ENCODE peak calls at places on chromosomes 2 and 18, in nine cellular contexts. M is PC-3, Q is GM23338, L is OCI-LY7, U is GM23248, X is SK-N-SH, Z is hepatocyte, C is HCT116, T is MM.1S. Y is an unnamed sample. For H3K36me3, the result is how much of the 10 kb centered on the place peaks cover.

GRCh38 chr2:16656784-16657391 is 8.7 kb downstream of the CYRIA start:
- DNase-seq in C (no peak), X (no peak), L (peak), U (no peak), Z (no peak), T (no peak), Q (no peak), M (no peak), Y (no peak)

GRCh38 chr2:60819155-60819862 is 62.1 kb upstream of the REL start:
- DNase-seq in T (no peak), X (no peak), Z (no peak), Q (no peak), C (no peak), U (no peak), M (no peak), L (no peak), Y (no peak)

GRCh38 chr2:222854773-222855700 is 5.8 kb upstream of the ACSL3 start:
- DNase-seq in Q (no peak), Z (no peak), X (no peak), L (no peak), T (no peak), M (no peak), U (no peak), C (no peak), Y (no peak)

GRCh38 chr2:239285932-239286230 is 114.9 kb downstream of the HDAC4 start:
- DNase-seq in C (no peak), T (no peak), L (no peak), U (no peak), X (no peak), Q (no peak), M (no peak), Z (no peak), Y (no peak)

GRCh38 chr2:201411421-201411820 is 39.8 kb downstream of the TRAK2 start:
- DNase-seq in M (no peak), Q (no peak), C (no peak), Z (no peak), T (no peak), U (peak), L (no peak), X (no peak), Y (no peak)

GRCh38 chr2:27572439-27572838 is 10.4 kb upstream of the ZNF512 start:
- DNase-seq in L (no peak), T (no peak), Z (no peak), U (no peak), C (no peak), Q (no peak), X (no peak), M (no peak), Y (no peak)

GRCh38 chr18:58202406-58202730 is 158.3 kb downstream of the NEDD4L start:
- DNase-seq in Q (no peak), M (peak), Z (peak), U (peak), C (no peak), T (no peak), L (no peak), X (peak), Y (no peak)

GRCh38 chr18:62751341-62751821 is 36.0 kb downstream of the PHLPP1 start:
- DNase-seq in T (no peak), Z (no peak), L (no peak), M (no peak), X (no peak), U (peak), Q (peak), C (no peak), Y (peak)

GRCh38 chr2:223062304-223062845 is 10.4 kb downstream of the KCNE4 start:
- DNase-seq in Z (no peak), U (peak), L (no peak), M (peak), X (no peak), Q (no peak), C (no peak), T (no peak), Y (no peak)

GRCh38 chr2:6911721-6912120 is 5.5 kb upstream of the RNF144A start:
- DNase-seq in Q (no peak), Z (no peak), X (no peak), C (no peak), L (no peak), T (no peak), M (no peak), U (no peak), Y (no peak)

GRCh38 chr2:16454621-16455020 is 211.0 kb downstream of the CYRIA start:
- DNase-seq in M (no peak), U (no peak), X (no peak), C (no peak), Q (no peak), L (no peak), Z (no peak), T (no peak), Y (no peak)

GRCh38 chr2:191434072-191434471 is 188.9 kb downstream of the MYO1B start:
- DNase-seq in C (no peak), T (no peak), Z (no peak), U (no peak), M (no peak), X (no peak), Q (no peak), L (no peak), Y (no peak)

GRCh38 chr2:191432121-191432520 is 186.9 kb downstream of the MYO1B start:
- DNase-seq in Q (no peak), M (no peak), C (no peak), U (no peak), X (no peak), Z (no peak), T (no peak), L (no peak), Y (no peak)

GRCh38 chr2:191427031-191427430 is 181.8 kb downstream of the MYO1B start:
- DNase-seq in C (no peak), T (no peak), L (no peak), U (no peak), Z (no peak), M (no peak), Q (no peak), X (no peak), Y (no peak)

GRCh38 chr2:191428141-191428540 is 182.9 kb downstream of the MYO1B start:
- DNase-seq in M (no peak), C (no peak), Z (no peak), L (no peak), X (no peak), Q (no peak), T (no peak), U (no peak), Y (no peak)
- TF ChIP-seq EZH2phosphoT487 in M (no peak), C (no peak), Z (no peak), L (no peak), X (no peak), Q (no peak), T (no peak), U (no peak), Y (no peak)

GRCh38 chr2:99398303-99398702 is 61.1 kb downstream of the EIF5B start:
- DNase-seq in M (no peak), C (no peak), X (no peak), Z (no peak), Q (no peak), T (no peak), U (no peak), L (no peak), Y (no peak)
- H3K36me3 ChIP-seq in M (half or more), C (half or more), X (half or more), Z (under half), Q (half or more), T (under half), U (half or more), L (half or more), Y (under half)

DNA sequence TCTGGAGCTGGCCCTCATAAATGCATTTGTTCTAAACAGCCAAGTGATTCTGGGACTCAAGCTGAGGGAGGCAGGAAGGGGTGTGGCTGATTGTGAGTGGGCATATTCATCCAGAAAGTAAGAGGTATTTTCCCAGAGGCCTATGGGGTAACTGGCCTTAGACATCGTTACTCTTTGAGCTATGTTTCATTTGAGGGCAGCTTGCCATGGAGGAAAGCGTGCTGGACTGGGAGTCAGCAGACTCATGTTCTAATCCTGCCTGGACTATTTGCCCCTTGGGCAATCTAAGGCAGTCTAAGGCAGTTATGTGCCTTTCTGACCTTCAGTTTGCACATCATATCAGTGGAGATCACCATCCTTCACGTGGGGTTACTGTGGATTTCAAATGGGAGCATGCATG is 93.5 kb upstream of the SLC14A2 start:
- DNase-seq in Q (no peak), M (no peak), U (peak), Z (peak), T (no peak), X (no peak), L (no peak), C (no peak), Y (no peak)
- H2AFZ ChIP-seq in Q (no peak), M (no peak), U (no peak), Z (no peak), T (no peak), X (no peak), L (no peak), C (no peak), Y (no peak)

GRCh38 chr2:3778841-3779505 is 75.6 kb downstream of the DCDC2C start:
- DNase-seq in Z (no peak), M (no peak), L (no peak), C (no peak), T (no peak), Q (no peak), X (no peak), U (no peak), Y (no peak)
- TF ChIP-seq EZH2phosphoT487 in Z (no peak), M (no peak), L (no peak), C (no peak), T (no peak), Q (no peak), X (no peak), U (no peak), Y (no peak)

GRCh38 chr18:28159055-28159454 is 17.9 kb downstream of the CDH2 start:
- DNase-seq in Z (no peak), L (no peak), C (no peak), Q (no peak), T (no peak), X (no peak), U (peak), M (peak), Y (no peak)
- H3K36me3 ChIP-seq in Z (under half), L (under half), C (under half), Q (under half), T (under half), X (under half), U (under half), M (under half), Y (under half)

GRCh38 chr2:55922488-55922887 is 1.1 kb downstream of the EFEMP1 start:
- DNase-seq in X (no peak), T (peak), C (no peak), Q (peak), U (peak), M (no peak), Z (peak), L (no peak), Y (peak)

GRCh38 chr2:55926246-55926645 is 2.7 kb upstream of the EFEMP1 start:
- DNase-seq in T (no peak), X (no peak), M (no peak), Z (no peak), Q (peak), L (no peak), C (no peak), U (no peak), Y (no peak)

GRCh38 chr2:55926974-55927373 is 3.4 kb upstream of the EFEMP1 start:
- DNase-seq in M (no peak), T (no peak), C (no peak), X (no peak), Z (no peak), U (no peak), L (no peak), Q (no peak), Y (no peak)

GRCh38 chr2:55923978-55924325 is 370 bp upstream of the EFEMP1 start:
- DNase-seq in Z (no peak), U (no peak), C (no peak), L (no peak), T (no peak), Q (no peak), M (no peak), X (no peak), Y (no peak)

GRCh38 chr2:55923091-55923977 is at the start of gene EFEMP1:
- DNase-seq in M (peak), C (no peak), U (peak), Z (peak), T (peak), L (no peak), X (peak), Q (peak), Y (peak)
- H2AFZ ChIP-seq in M (peak), C (no peak), U (peak), Z (peak), T (peak), L (no peak), X (peak), Q (peak), Y (peak)

DNA sequence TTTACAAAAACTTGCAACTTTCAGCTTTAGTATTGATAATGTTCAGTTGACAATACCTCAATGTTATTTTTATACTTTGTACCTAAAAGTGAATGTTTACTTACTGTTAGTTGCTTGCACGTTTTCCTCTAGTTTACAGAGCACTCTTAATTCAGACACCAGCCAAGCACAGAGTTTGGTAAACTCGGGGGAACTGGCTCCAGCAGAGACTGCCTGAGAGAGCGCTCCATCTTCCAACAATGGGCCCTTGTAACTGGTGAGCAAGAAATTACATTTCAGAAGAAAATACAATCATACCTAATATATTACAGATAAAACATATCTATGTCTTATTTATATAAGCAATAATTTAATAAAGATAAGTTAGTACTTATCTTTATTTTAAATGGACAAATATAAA is 3.7 kb downstream of the FAM98A start:
- DNase-seq in Q (no peak), T (no peak), C (no peak), X (no peak), U (no peak), Z (no peak), M (no peak), L (no peak), Y (no peak)
- TF ChIP-seq EZH2phosphoT487 in Q (no peak), T (no peak), C (no peak), X (no peak), U (no peak), Z (no peak), M (no peak), L (no peak), Y (no peak)

Y was measured in neural progenitor cell.